ENCODE peak calls at places on chromosomes 12 and 14, in five cellular contexts. K is RCC 7860, F is HS-27A, Z is NCI-H69, I is GM19239. S is an unnamed sample.
A peak's percentile ranks its signal among the peaks of the same experiment; 100 is the strongest.

GRCh38 chr12:22856120-22856699 is 231.2 kb downstream of the ETNK1 start:
- DNase-seq in K (peak; percentile 37), F (peak; percentile 24), Z (peak; percentile 54), I (peak; percentile 4), S (peak; percentile 51)

GRCh38 chr14:104216457-104216856 is 78.1 kb downstream of the KIF26A start:
- DNase-seq in K (no peak), F (no peak), Z (no peak), I (no peak), S (no peak)

GRCh38 chr12:116551952-116552749 is 7.0 kb upstream of the MAP1LC3B2 start:
- DNase-seq in K (peak; percentile 20), F (no peak), Z (no peak), I (no peak), S (peak; percentile 80)

GRCh38 chr14:74509587-74510210 is 16.1 kb downstream of the ISCA2 start:
- DNase-seq in K (no peak), F (no peak), Z (no peak), I (no peak), S (no peak)

GRCh38 chr12:10194160-10194559 is 15.3 kb downstream of the TMEM52B start:
- DNase-seq in K (peak; percentile 39), F (no peak), Z (no peak), I (no peak), S (no peak)

GRCh38 chr12:15979096-15980091 is 68.3 kb downstream of the DERA start:
- DNase-seq in K (peak; percentile 84), F (peak; percentile 92), Z (peak; percentile 5), I (peak; percentile 5), S (peak; percentile 65)

GRCh38 chr14:91170504-91171121 is 56.7 kb downstream of the DGLUCY start:
- DNase-seq in K (no peak), F (no peak), Z (no peak), I (no peak), S (no peak)

GRCh38 chr14:76472199-76472723 is 96.3 kb downstream of the ESRRB start:
- DNase-seq in K (no peak), F (no peak), Z (no peak), I (no peak), S (no peak)

GRCh38 chr14:22131749-22132476 is 457.1 kb downstream of the DAD1 start:
- DNase-seq in K (no peak), F (no peak), Z (peak; percentile 24), I (no peak), S (no peak)

GRCh38 chr12:9760699-9761406 is at the start of gene CD69:
- DNase-seq in K (peak; percentile 6), F (no peak), Z (no peak), I (no peak), S (no peak)

GRCh38 chr14:24315807-24316596 is 4.7 kb downstream of the LTB4R start:
- DNase-seq in K (no peak), F (no peak), Z (peak; percentile 49), I (no peak), S (no peak)

GRCh38 chr14:102580552-102581110 is 11.8 kb upstream of the RCOR1 start:
- DNase-seq in K (no peak), F (no peak), Z (no peak), I (no peak), S (peak; percentile 44)

GRCh38 chr14:99879401-99880295 is 86.4 kb downstream of the EML1 start:
- DNase-seq in K (no peak), F (no peak), Z (no peak), I (no peak), S (peak; percentile 70)

GRCh38 chr12:53098354-53098981 is 1.0 kb downstream of the IGFBP6 start:
- DNase-seq in K (peak; percentile 54), F (peak; percentile 63), Z (no peak), I (no peak), S (peak; percentile 90)

GRCh38 chr14:34075095-34075744 is 124.3 kb upstream of the EGLN3 start:
- DNase-seq in K (no peak), F (no peak), Z (no peak), I (no peak), S (no peak)

GRCh38 chr14:26180221-26180620 is 417.6 kb downstream of the NOVA1 start:
- DNase-seq in K (no peak), F (no peak), Z (peak; percentile 30), I (no peak), S (no peak)

GRCh38 chr14:75198291-75198933 is 22.0 kb upstream of the TMED10 start:
- DNase-seq in K (no peak), F (no peak), Z (peak; percentile 92), I (no peak), S (no peak)

GRCh38 chr14:37270629-37271028 is 72.9 kb downstream of the MIPOL1 start:
- DNase-seq in K (no peak), F (no peak), Z (peak; percentile 95), I (no peak), S (no peak)

GRCh38 chr12:80624986-80625530 is 82.4 kb upstream of the MYF6 start:
- DNase-seq in K (no peak), F (no peak), Z (peak; percentile 80), I (no peak), S (peak; percentile 23)

GRCh38 chr12:1776139-1776975 is 44.0 kb upstream of the LRTM2 start:
- DNase-seq in K (peak; percentile 72), F (peak; percentile 69), Z (peak; percentile 75), I (no peak), S (peak; percentile 88)

GRCh38 chr14:51823706-51824105 is 36.7 kb upstream of the GNG2 start:
- DNase-seq in K (no peak), F (no peak), Z (peak; percentile 19), I (no peak), S (peak; percentile 37)

GRCh38 chr14:56122306-56122705 is 4.1 kb downstream of the PELI2 start:
- DNase-seq in K (no peak), F (no peak), Z (peak; percentile 30), I (no peak), S (peak; percentile 73)

GRCh38 chr14:22780105-22780679 is 13.7 kb downstream of the OXA1L start:
- DNase-seq in K (peak; percentile 70), F (no peak), Z (no peak), I (no peak), S (no peak)

GRCh38 chr14:52060080-52060479 is 8.8 kb downstream of the NID2 start:
- DNase-seq in K (no peak), F (no peak), Z (no peak), I (no peak), S (peak; percentile 53)

GRCh38 chr14:102362084-102362483 is 606 bp downstream of the CINP start:
- DNase-seq in K (no peak), F (no peak), Z (no peak), I (peak; percentile 24), S (peak; percentile 75)

GRCh38 chr12:95634622-95635621 is 83.6 kb upstream of the USP44 start:
- DNase-seq in K (peak; percentile 94), F (no peak), Z (peak; percentile 86), I (no peak), S (peak; percentile 59)

GRCh38 chr12:69046372-69046771 is 113.4 kb upstream of the CPM start:
- DNase-seq in K (peak; percentile 6), F (no peak), Z (no peak), I (no peak), S (no peak)

GRCh38 chr12:47388712-47389111 is 309.0 kb upstream of the AMIGO2 start:
- DNase-seq in K (no peak), F (no peak), Z (no peak), I (no peak), S (no peak)

GRCh38 chr14:52266179-52266578 is 1.3 kb upstream of the PTGDR start:
- DNase-seq in K (no peak), F (peak; percentile 23), Z (peak; percentile 6), I (no peak), S (peak; percentile 74)

GRCh38 chr12:89525002-89525823 is 617 bp upstream of the GALNT4 start:
- DNase-seq in K (no peak), F (no peak), Z (peak; percentile 79), I (peak; percentile 22), S (peak; percentile 9)

GRCh38 chr14:49586673-49587460 is 687 bp upstream of the RPS29 start:
- DNase-seq in K (peak; percentile 77), F (peak; percentile 67), Z (peak; percentile 81), I (no peak), S (peak; percentile 83)

GRCh38 chr12:1592444-1593231 is 1.7 kb downstream of the FBXL14 start:
- DNase-seq in K (peak; percentile 8), F (no peak), Z (peak; percentile 81), I (no peak), S (peak; percentile 84)

GRCh38 chr14:91879196-91879595 is 11.9 kb upstream of the TC2N start:
- DNase-seq in K (no peak), F (no peak), Z (no peak), I (no peak), S (no peak)

GRCh38 chr14:91269076-91269991 is 24.8 kb upstream of the GPR68 start:
- DNase-seq in K (no peak), F (no peak), Z (peak; percentile 75), I (no peak), S (no peak)

GRCh38 chr14:91858536-91859275 is 8.6 kb downstream of the TC2N start:
- DNase-seq in K (no peak), F (no peak), Z (peak; percentile 7), I (no peak), S (peak; percentile 92)

GRCh38 chr12:1640630-1641234 is 11.7 kb downstream of the WNT5B start:
- DNase-seq in K (no peak), F (no peak), Z (no peak), I (no peak), S (no peak)

GRCh38 chr14:95056476-95056875 is 100.9 kb downstream of the DICER1 start:
- DNase-seq in K (no peak), F (no peak), Z (peak; percentile 92), I (no peak), S (no peak)

GRCh38 chr12:75783093-75783877 is 248.3 kb downstream of the PHLDA1 start:
- DNase-seq in K (no peak), F (no peak), Z (no peak), I (no peak), S (peak; percentile 64)

S was measured in foreskin fibroblast.